ENCODE peak calls at places on chromosomes 6 and 20, in five cellular contexts. C is PC-3, T is neural progenitor cell, J is hepatocyte, X is MM.1S. D is an unnamed sample. For H3K36me3, the result is how much of the 10 kb centered on the place peaks cover.

GRCh38 chr20:63625771-63626423 is 1.0 kb downstream of the GMEB2 start:
- DNase-seq in T (peak), X (peak), J (peak), C (peak), D (peak)

GRCh38 chr6:118725944-118726343 is 74.6 kb upstream of the CEP85L start:
- DNase-seq in T (no peak), X (no peak), J (no peak), C (no peak), D (no peak)

GRCh38 chr20:19025430-19026120 is 186.9 kb upstream of the SLC24A3 start:
- DNase-seq in J (no peak), X (no peak), T (no peak), C (no peak), D (no peak)

GRCh38 chr6:18101271-18101670 is 21.2 kb downstream of the NHLRC1 start:
- DNase-seq in J (no peak), C (peak), T (no peak), X (no peak), D (no peak)

GRCh38 chr20:50504231-50504823 is 5.9 kb upstream of the PTPN1 start:
- DNase-seq in T (no peak), X (no peak), J (no peak), C (no peak), D (peak)

GRCh38 chr6:168469198-168469943 is 28.4 kb downstream of the SMOC2 start:
- DNase-seq in C (no peak), X (no peak), J (no peak), T (peak), D (no peak)

GRCh38 chr6:110831405-110831804 is 16.1 kb upstream of the CDK19 start:
- DNase-seq in X (no peak), C (no peak), J (no peak), T (no peak), D (no peak)

GRCh38 chr20:33209789-33210188 is 7.4 kb upstream of the BPIFA3 start:
- DNase-seq in X (peak), J (peak), T (peak), C (peak), D (peak)

GRCh38 chr6:33822575-33823395 is 19.0 kb upstream of the MLN start:
- DNase-seq in C (peak), T (peak), J (no peak), X (no peak), D (peak)

GRCh38 chr6:163883946-163884345 is 469.4 kb downstream of the QKI start:
- DNase-seq in J (no peak), C (no peak), X (no peak), T (no peak), D (no peak)

GRCh38 chr6:79461205-79461604 is 76.0 kb downstream of the LCA5 start:
- DNase-seq in X (no peak), T (no peak), C (peak), J (no peak), D (no peak)

GRCh38 chr20:8176276-8176675 is 44.2 kb downstream of the PLCB1 start:
- DNase-seq in C (no peak), J (no peak), T (no peak), X (no peak), D (no peak)

GRCh38 chr20:58001381-58001780 is 227.1 kb downstream of the ANKRD60 start:
- DNase-seq in J (no peak), C (no peak), X (no peak), T (no peak), D (no peak)

GRCh38 chr6:87904041-87904440 is 143.6 kb upstream of the SPACA1 start:
- DNase-seq in T (no peak), J (no peak), C (no peak), X (no peak), D (peak)

GRCh38 chr6:447381-448165 is 56.0 kb downstream of the IRF4 start:
- DNase-seq in X (no peak), T (no peak), J (no peak), C (no peak), D (no peak)

GRCh38 chr6:69795469-69796080 is 1.2 kb downstream of the LMBRD1 start:
- DNase-seq in T (no peak), X (peak), C (no peak), J (peak), D (peak)

GRCh38 chr6:163825033-163825432 is 410.5 kb downstream of the QKI start:
- DNase-seq in X (no peak), C (peak), J (no peak), T (no peak), D (no peak)

GRCh38 chr6:75504902-75505233 is 11.3 kb upstream of the FILIP1 start:
- DNase-seq in C (no peak), J (no peak), X (no peak), T (no peak), D (no peak)

GRCh38 chr6:43738877-43739641 is 31.0 kb upstream of the VEGFA start:
- DNase-seq in X (no peak), J (no peak), C (no peak), T (no peak), D (no peak)

GRCh38 chr20:25303292-25304024 is 55.6 kb downstream of the PYGB start:
- DNase-seq in C (no peak), X (no peak), T (no peak), J (no peak), D (no peak)

GRCh38 chr6:54729716-54730115 is 116.9 kb upstream of the FAM83B start:
- DNase-seq in C (no peak), J (no peak), T (no peak), X (no peak), D (no peak)

GRCh38 chr6:4008324-4009047 is 70.5 kb downstream of the FAM217A start:
- DNase-seq in X (peak), C (peak), T (no peak), J (peak), D (peak)

GRCh38 chr6:112879920-112880413 is 532.8 kb downstream of the RFPL4B start:
- DNase-seq in T (peak), X (no peak), J (peak), C (no peak), D (peak)

GRCh38 chr6:27133281-27134227 is 113.9 kb upstream of the PRSS16 start:
- DNase-seq in J (peak), T (peak), X (peak), C (peak), D (peak)

GRCh38 chr6:117540670-117541069 is 58.2 kb downstream of the DCBLD1 start:
- DNase-seq in T (no peak), C (peak), X (no peak), J (no peak), D (no peak)

DNA sequence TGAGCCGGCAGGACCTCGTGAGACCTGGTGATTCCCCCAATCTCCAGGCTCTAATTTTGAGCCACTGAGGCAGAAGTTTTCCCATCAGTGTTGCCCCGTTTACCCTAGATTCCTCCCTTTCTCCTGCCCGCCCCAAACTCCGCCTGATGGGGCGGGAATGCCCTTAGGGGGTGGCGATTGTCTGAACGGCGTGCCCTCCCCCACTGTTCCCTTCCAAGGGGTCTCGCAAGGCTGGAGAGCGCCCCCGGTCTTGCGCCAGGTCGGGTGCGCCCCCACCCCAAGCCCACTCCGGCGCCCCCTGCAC is 495 bp downstream of the ZFP64 start:
- DNase-seq in C (peak), T (no peak), X (no peak), J (no peak), D (no peak)
- TF ChIP-seq EZH2phosphoT487 in C (no peak), T (no peak), X (no peak), J (no peak), D (no peak)

GRCh38 chr6:161434921-161435411 is 161.1 kb upstream of the AGPAT4 start:
- DNase-seq in C (peak), T (peak), J (peak), X (no peak), D (no peak)

GRCh38 chr6:161436106-161436876 is 162.4 kb upstream of the AGPAT4 start:
- DNase-seq in J (no peak), C (no peak), X (no peak), T (no peak), D (no peak)

GRCh38 chr6:161437851-161438250 is 164.0 kb upstream of the AGPAT4 start:
- DNase-seq in J (no peak), T (no peak), C (peak), X (no peak), D (no peak)

GRCh38 chr6:161434331-161434730 is 160.5 kb upstream of the AGPAT4 start:
- DNase-seq in T (no peak), C (no peak), X (no peak), J (no peak), D (no peak)

DNA sequence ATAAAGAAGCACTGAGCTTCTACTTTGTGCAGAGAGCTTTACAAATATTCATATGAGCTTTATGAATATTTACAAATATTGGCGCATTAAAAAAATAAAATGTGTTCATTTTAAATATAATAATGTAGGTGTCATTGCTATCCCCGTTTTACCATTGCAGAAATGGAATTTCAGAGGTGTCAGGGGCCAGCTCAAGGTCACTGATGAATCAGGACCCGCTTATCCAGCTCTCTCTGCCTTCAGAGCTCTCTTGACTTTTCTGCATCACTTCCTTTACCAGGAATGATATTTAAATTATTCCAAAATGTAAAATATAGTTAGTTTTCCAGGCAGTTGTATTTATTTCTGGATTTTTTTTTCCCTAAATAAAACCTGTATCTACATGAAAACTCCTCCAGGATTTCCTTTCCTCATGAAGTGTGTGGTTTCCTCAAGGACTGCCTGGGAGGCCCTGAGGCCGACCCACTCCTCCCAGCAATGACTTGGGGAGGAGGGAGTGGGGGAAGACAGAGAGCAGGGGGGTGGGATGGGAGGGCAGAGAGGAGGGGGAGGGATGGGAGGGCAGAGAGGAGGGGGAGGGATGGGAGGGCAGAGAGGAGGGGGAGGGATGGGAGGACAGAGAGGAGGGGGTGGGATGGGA is 161.7 kb upstream of the AGPAT4 start:
- DNase-seq in J (no peak), T (no peak), X (no peak), C (no peak), D (no peak)
- H3K27ac ChIP-seq in J (peak), T (peak), X (no peak), C (peak), D (no peak)

GRCh38 chr20:3910868-3911267 is 21.7 kb downstream of the PANK2 start:
- DNase-seq in X (no peak), C (no peak), J (no peak), T (no peak), D (no peak)

GRCh38 chr20:3904857-3905256 is 15.7 kb downstream of the PANK2 start:
- DNase-seq in J (no peak), T (no peak), X (no peak), C (no peak), D (no peak)

GRCh38 chr20:3909952-3910366 is 20.8 kb downstream of the PANK2 start:
- DNase-seq in J (no peak), T (no peak), X (no peak), C (no peak), D (no peak)

GRCh38 chr20:3911956-3912355 is 22.8 kb downstream of the PANK2 start:
- DNase-seq in J (no peak), T (no peak), C (no peak), X (no peak), D (no peak)

GRCh38 chr20:3908667-3909066 is 19.5 kb downstream of the PANK2 start:
- DNase-seq in X (no peak), T (no peak), J (no peak), C (no peak), D (no peak)
- H3K36me3 ChIP-seq in X (under half), T (under half), J (under half), C (under half), D (half or more)

GRCh38 chr20:36461600-36462439 is 79.5 kb upstream of the MYL9 start:
- DNase-seq in X (no peak), J (peak), T (peak), C (peak), D (peak)
- TF ChIP-seq EZH2phosphoT487 in X (no peak), J (no peak), T (no peak), C (no peak), D (no peak)

DNA sequence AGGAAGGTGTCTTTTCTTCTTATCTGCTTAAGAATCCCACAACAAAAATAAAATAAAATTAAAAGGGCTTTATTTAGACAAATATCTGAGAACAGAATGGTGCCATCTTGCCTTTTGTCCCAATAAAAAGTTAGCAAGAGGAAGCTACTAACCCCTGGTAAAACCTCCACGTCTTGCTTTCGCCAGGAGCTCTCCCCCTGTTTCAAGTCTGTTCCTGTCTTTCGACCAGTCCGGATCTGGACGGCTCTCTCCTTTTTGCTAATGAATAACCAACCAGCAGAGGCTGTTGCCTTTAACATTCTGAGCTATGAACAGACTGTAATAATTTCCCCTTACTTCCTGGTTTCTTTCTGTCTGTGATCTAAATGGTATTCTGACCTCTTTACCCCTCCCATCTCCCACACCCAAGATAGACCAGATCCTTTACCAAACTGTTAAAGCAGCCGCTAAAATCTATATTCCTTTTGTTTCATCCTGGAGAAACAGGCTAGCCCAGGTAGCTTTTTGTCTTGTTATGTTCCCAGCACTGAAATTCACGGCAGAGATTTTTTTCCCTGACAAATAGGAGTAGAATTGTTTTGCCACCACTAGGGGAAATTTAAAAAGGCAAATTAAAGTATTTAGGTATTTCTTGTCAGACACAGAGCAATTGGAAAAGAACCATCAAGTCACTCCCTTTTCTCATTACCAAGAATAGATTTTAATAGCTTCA is at the start of gene FRK:
- DNase-seq in C (peak), X (peak), T (no peak), J (peak), D (no peak)
- H3K27ac ChIP-seq in C (peak), X (peak), T (no peak), J (peak), D (no peak)

GRCh38 chr6:96022225-96022624 is 6.5 kb downstream of the FUT9 start:
- DNase-seq in X (no peak), J (no peak), C (peak), T (no peak), D (no peak)
- H3K36me3 ChIP-seq in X (under half), J (under half), C (under half), T (under half), D (under half)